ENCODE peak calls at places on chromosomes 11 and 22, in nine cellular contexts. One of them, this sample, is unnamed.

GRCh38 chr11:109123811-109124787 is 297.9 kb upstream of the C11orf87 start:
- DNase-seq in SJSA1: no peak
- DNase-seq in fibroblast of lung: no peak
- DNase-seq in CD4-positive, CD25-positive, alpha-beta regulatory T cell: no peak
- DNase-seq in mesendoderm: peak
- DNase-seq in neural progenitor cell: no peak
- DNase-seq in HCT116: no peak
- DNase-seq in adrenal gland: no peak
- DNase-seq in Karpas-422: no peak
- DNase-seq in this sample: no peak

GRCh38 chr22:49961601-49962011 is 1.0 kb downstream of the PIM3 start:
- DNase-seq in SJSA1: no peak
- DNase-seq in fibroblast of lung: no peak
- DNase-seq in CD4-positive, CD25-positive, alpha-beta regulatory T cell: peak
- DNase-seq in mesendoderm: no peak
- DNase-seq in neural progenitor cell: peak
- DNase-seq in HCT116: no peak
- DNase-seq in adrenal gland: no peak
- DNase-seq in Karpas-422: no peak
- DNase-seq in this sample: no peak

GRCh38 chr11:737366-737765 is 9.9 kb upstream of the TALDO1 start:
- DNase-seq in SJSA1: no peak
- DNase-seq in fibroblast of lung: no peak
- DNase-seq in CD4-positive, CD25-positive, alpha-beta regulatory T cell: no peak
- DNase-seq in mesendoderm: no peak
- DNase-seq in neural progenitor cell: no peak
- DNase-seq in HCT116: no peak
- DNase-seq in adrenal gland: no peak
- DNase-seq in Karpas-422: no peak
- DNase-seq in this sample: no peak

GRCh38 chr11:103978588-103979580 is 57.6 kb upstream of the DDI1 start:
- DNase-seq in SJSA1: no peak
- DNase-seq in fibroblast of lung: no peak
- DNase-seq in CD4-positive, CD25-positive, alpha-beta regulatory T cell: no peak
- DNase-seq in mesendoderm: no peak
- DNase-seq in neural progenitor cell: no peak
- DNase-seq in HCT116: no peak
- DNase-seq in adrenal gland: no peak
- DNase-seq in Karpas-422: no peak
- DNase-seq in this sample: no peak

GRCh38 chr22:38921801-38922200 is 35.6 kb upstream of the APOBEC3A start:
- DNase-seq in SJSA1: no peak
- DNase-seq in fibroblast of lung: no peak
- DNase-seq in CD4-positive, CD25-positive, alpha-beta regulatory T cell: no peak
- DNase-seq in mesendoderm: no peak
- DNase-seq in neural progenitor cell: no peak
- DNase-seq in HCT116: no peak
- DNase-seq in adrenal gland: no peak
- DNase-seq in Karpas-422: no peak
- DNase-seq in this sample: no peak

GRCh38 chr11:5234390-5234834 is at the start of gene HBD:
- DNase-seq in SJSA1: no peak
- DNase-seq in fibroblast of lung: peak
- DNase-seq in CD4-positive, CD25-positive, alpha-beta regulatory T cell: no peak
- DNase-seq in mesendoderm: no peak
- DNase-seq in neural progenitor cell: no peak
- DNase-seq in HCT116: no peak
- DNase-seq in adrenal gland: no peak
- DNase-seq in Karpas-422: no peak
- DNase-seq in this sample: no peak

GRCh38 chr11:114678125-114679036 is at the start of gene NXPE2:
- DNase-seq in SJSA1: peak
- DNase-seq in fibroblast of lung: no peak
- DNase-seq in CD4-positive, CD25-positive, alpha-beta regulatory T cell: no peak
- DNase-seq in mesendoderm: no peak
- DNase-seq in neural progenitor cell: no peak
- DNase-seq in HCT116: no peak
- DNase-seq in adrenal gland: no peak
- DNase-seq in Karpas-422: no peak
- DNase-seq in this sample: peak

GRCh38 chr11:61948505-61948904 is 1.6 kb upstream of the BEST1 start:
- DNase-seq in SJSA1: peak
- DNase-seq in fibroblast of lung: no peak
- DNase-seq in CD4-positive, CD25-positive, alpha-beta regulatory T cell: no peak
- DNase-seq in mesendoderm: no peak
- DNase-seq in neural progenitor cell: no peak
- DNase-seq in HCT116: no peak
- DNase-seq in adrenal gland: no peak
- DNase-seq in Karpas-422: no peak
- DNase-seq in this sample: no peak

GRCh38 chr11:128728767-128729587 is 35.1 kb downstream of the FLI1 start:
- DNase-seq in SJSA1: no peak
- DNase-seq in fibroblast of lung: no peak
- DNase-seq in CD4-positive, CD25-positive, alpha-beta regulatory T cell: peak
- DNase-seq in mesendoderm: no peak
- DNase-seq in neural progenitor cell: peak
- DNase-seq in HCT116: no peak
- DNase-seq in adrenal gland: no peak
- DNase-seq in Karpas-422: peak
- DNase-seq in this sample: no peak

GRCh38 chr11:124754309-124754708 is 2.3 kb upstream of the VSIG2 start:
- DNase-seq in SJSA1: no peak
- DNase-seq in fibroblast of lung: peak
- DNase-seq in CD4-positive, CD25-positive, alpha-beta regulatory T cell: no peak
- DNase-seq in mesendoderm: no peak
- DNase-seq in neural progenitor cell: no peak
- DNase-seq in HCT116: no peak
- DNase-seq in adrenal gland: no peak
- DNase-seq in Karpas-422: no peak
- DNase-seq in this sample: no peak

GRCh38 chr22:24146791-24147353 is 34.4 kb upstream of the SUSD2 start:
- DNase-seq in SJSA1: peak
- DNase-seq in fibroblast of lung: peak
- DNase-seq in CD4-positive, CD25-positive, alpha-beta regulatory T cell: no peak
- DNase-seq in mesendoderm: peak
- DNase-seq in neural progenitor cell: peak
- DNase-seq in HCT116: no peak
- DNase-seq in adrenal gland: peak
- DNase-seq in Karpas-422: no peak
- DNase-seq in this sample: no peak

GRCh38 chr11:128765571-128766530 is 72.0 kb downstream of the FLI1 start:
- DNase-seq in SJSA1: no peak
- DNase-seq in fibroblast of lung: no peak
- DNase-seq in CD4-positive, CD25-positive, alpha-beta regulatory T cell: no peak
- DNase-seq in mesendoderm: no peak
- DNase-seq in neural progenitor cell: no peak
- DNase-seq in HCT116: no peak
- DNase-seq in adrenal gland: no peak
- DNase-seq in Karpas-422: no peak
- DNase-seq in this sample: no peak

GRCh38 chr22:38824587-38824986 is 19.2 kb downstream of the NPTXR start:
- DNase-seq in SJSA1: peak
- DNase-seq in fibroblast of lung: peak
- DNase-seq in CD4-positive, CD25-positive, alpha-beta regulatory T cell: peak
- DNase-seq in mesendoderm: peak
- DNase-seq in neural progenitor cell: peak
- DNase-seq in HCT116: no peak
- DNase-seq in adrenal gland: peak
- DNase-seq in Karpas-422: peak
- DNase-seq in this sample: no peak

GRCh38 chr11:99148352-99148751 is 127.6 kb downstream of the CNTN5 start:
- DNase-seq in SJSA1: no peak
- DNase-seq in fibroblast of lung: no peak
- DNase-seq in CD4-positive, CD25-positive, alpha-beta regulatory T cell: no peak
- DNase-seq in mesendoderm: no peak
- DNase-seq in neural progenitor cell: no peak
- DNase-seq in HCT116: no peak
- DNase-seq in adrenal gland: no peak
- DNase-seq in Karpas-422: no peak
- DNase-seq in this sample: no peak

GRCh38 chr11:84136926-84137325 is 850.8 kb upstream of the CCDC90B start:
- DNase-seq in SJSA1: no peak
- DNase-seq in fibroblast of lung: no peak
- DNase-seq in CD4-positive, CD25-positive, alpha-beta regulatory T cell: no peak
- DNase-seq in mesendoderm: no peak
- DNase-seq in neural progenitor cell: no peak
- DNase-seq in HCT116: no peak
- DNase-seq in adrenal gland: no peak
- DNase-seq in Karpas-422: no peak
- DNase-seq in this sample: no peak

GRCh38 chr22:41875531-41876242 is 39.2 kb downstream of the SHISA8 start:
- DNase-seq in SJSA1: no peak
- DNase-seq in fibroblast of lung: no peak
- DNase-seq in CD4-positive, CD25-positive, alpha-beta regulatory T cell: no peak
- DNase-seq in mesendoderm: no peak
- DNase-seq in neural progenitor cell: no peak
- DNase-seq in HCT116: no peak
- DNase-seq in adrenal gland: no peak
- DNase-seq in Karpas-422: no peak
- DNase-seq in this sample: no peak

GRCh38 chr11:61907282-61907681 is 10.1 kb downstream of the RAB3IL1 start:
- DNase-seq in SJSA1: no peak
- DNase-seq in fibroblast of lung: no peak
- DNase-seq in CD4-positive, CD25-positive, alpha-beta regulatory T cell: no peak
- DNase-seq in mesendoderm: no peak
- DNase-seq in neural progenitor cell: peak
- DNase-seq in HCT116: no peak
- DNase-seq in adrenal gland: no peak
- DNase-seq in Karpas-422: no peak
- DNase-seq in this sample: no peak

DNA sequence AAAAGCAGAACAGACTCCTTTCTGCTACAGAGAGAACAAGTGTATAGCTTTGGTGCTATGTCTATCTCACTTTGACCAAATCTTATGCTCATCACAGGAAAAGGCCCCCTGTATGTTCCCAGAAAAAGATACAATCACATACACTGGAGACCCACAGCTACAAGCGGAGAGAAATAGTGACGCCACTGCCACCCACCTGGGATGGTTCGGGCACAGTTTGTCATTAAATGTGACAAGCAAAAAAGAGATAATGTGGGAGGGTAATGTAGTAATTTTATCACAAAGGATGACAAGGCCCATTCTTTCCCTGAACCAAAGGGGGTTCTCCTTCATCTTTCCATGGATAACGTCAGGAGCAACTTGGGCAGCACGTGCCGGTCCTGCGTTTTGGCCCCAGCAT is 32.0 kb downstream of the THOC5 start:
- DNase-seq in SJSA1: no peak
- DNase-seq in fibroblast of lung: no peak
- DNase-seq in CD4-positive, CD25-positive, alpha-beta regulatory T cell: no peak
- DNase-seq in mesendoderm: no peak
- DNase-seq in neural progenitor cell: no peak
- DNase-seq in HCT116: no peak
- DNase-seq in adrenal gland: no peak
- DNase-seq in Karpas-422: no peak
- DNase-seq in this sample: no peak
- H3K27ac ChIP-seq in SJSA1: no peak
- H3K27ac ChIP-seq in fibroblast of lung: no peak
- H3K27ac ChIP-seq in CD4-positive, CD25-positive, alpha-beta regulatory T cell: no peak
- H3K27ac ChIP-seq in mesendoderm: no peak
- H3K27ac ChIP-seq in neural progenitor cell: no peak
- H3K27ac ChIP-seq in HCT116: no peak
- H3K27ac ChIP-seq in adrenal gland: peak
- H3K27ac ChIP-seq in Karpas-422: no peak
- H3K27ac ChIP-seq in this sample: no peak

GRCh38 chr11:3832816-3833215 is 7.9 kb downstream of the RHOG start:
- DNase-seq in SJSA1: no peak
- DNase-seq in fibroblast of lung: no peak
- DNase-seq in CD4-positive, CD25-positive, alpha-beta regulatory T cell: no peak
- DNase-seq in mesendoderm: no peak
- DNase-seq in neural progenitor cell: no peak
- DNase-seq in HCT116: no peak
- DNase-seq in adrenal gland: no peak
- DNase-seq in Karpas-422: no peak
- DNase-seq in this sample: no peak
- H3K27ac ChIP-seq in SJSA1: no peak
- H3K27ac ChIP-seq in fibroblast of lung: no peak
- H3K27ac ChIP-seq in CD4-positive, CD25-positive, alpha-beta regulatory T cell: peak
- H3K27ac ChIP-seq in mesendoderm: no peak
- H3K27ac ChIP-seq in neural progenitor cell: no peak
- H3K27ac ChIP-seq in HCT116: no peak
- H3K27ac ChIP-seq in adrenal gland: peak
- H3K27ac ChIP-seq in Karpas-422: peak
- H3K27ac ChIP-seq in this sample: no peak

GRCh38 chr11:8178297-8178696 is 9.5 kb upstream of the RIC3 start:
- DNase-seq in SJSA1: no peak
- DNase-seq in fibroblast of lung: no peak
- DNase-seq in CD4-positive, CD25-positive, alpha-beta regulatory T cell: no peak
- DNase-seq in mesendoderm: peak
- DNase-seq in neural progenitor cell: peak
- DNase-seq in HCT116: no peak
- DNase-seq in adrenal gland: no peak
- DNase-seq in Karpas-422: peak
- DNase-seq in this sample: no peak

GRCh38 chr11:8186429-8186828 is 17.6 kb upstream of the RIC3 start:
- DNase-seq in SJSA1: no peak
- DNase-seq in fibroblast of lung: no peak
- DNase-seq in CD4-positive, CD25-positive, alpha-beta regulatory T cell: no peak
- DNase-seq in mesendoderm: no peak
- DNase-seq in neural progenitor cell: no peak
- DNase-seq in HCT116: no peak
- DNase-seq in adrenal gland: no peak
- DNase-seq in Karpas-422: no peak
- DNase-seq in this sample: no peak

GRCh38 chr11:8183136-8183535 is 14.3 kb upstream of the RIC3 start:
- DNase-seq in SJSA1: no peak
- DNase-seq in fibroblast of lung: no peak
- DNase-seq in CD4-positive, CD25-positive, alpha-beta regulatory T cell: no peak
- DNase-seq in mesendoderm: no peak
- DNase-seq in neural progenitor cell: no peak
- DNase-seq in HCT116: no peak
- DNase-seq in adrenal gland: no peak
- DNase-seq in Karpas-422: no peak
- DNase-seq in this sample: no peak

GRCh38 chr11:8180469-8180868 is 11.6 kb upstream of the RIC3 start:
- DNase-seq in SJSA1: no peak
- DNase-seq in fibroblast of lung: no peak
- DNase-seq in CD4-positive, CD25-positive, alpha-beta regulatory T cell: no peak
- DNase-seq in mesendoderm: no peak
- DNase-seq in neural progenitor cell: peak
- DNase-seq in HCT116: no peak
- DNase-seq in adrenal gland: no peak
- DNase-seq in Karpas-422: no peak
- DNase-seq in this sample: no peak
- H3K27ac ChIP-seq in SJSA1: no peak
- H3K27ac ChIP-seq in fibroblast of lung: no peak
- H3K27ac ChIP-seq in CD4-positive, CD25-positive, alpha-beta regulatory T cell: no peak
- H3K27ac ChIP-seq in mesendoderm: no peak
- H3K27ac ChIP-seq in neural progenitor cell: no peak
- H3K27ac ChIP-seq in HCT116: no peak
- H3K27ac ChIP-seq in adrenal gland: no peak
- H3K27ac ChIP-seq in Karpas-422: no peak
- H3K27ac ChIP-seq in this sample: no peak

DNA sequence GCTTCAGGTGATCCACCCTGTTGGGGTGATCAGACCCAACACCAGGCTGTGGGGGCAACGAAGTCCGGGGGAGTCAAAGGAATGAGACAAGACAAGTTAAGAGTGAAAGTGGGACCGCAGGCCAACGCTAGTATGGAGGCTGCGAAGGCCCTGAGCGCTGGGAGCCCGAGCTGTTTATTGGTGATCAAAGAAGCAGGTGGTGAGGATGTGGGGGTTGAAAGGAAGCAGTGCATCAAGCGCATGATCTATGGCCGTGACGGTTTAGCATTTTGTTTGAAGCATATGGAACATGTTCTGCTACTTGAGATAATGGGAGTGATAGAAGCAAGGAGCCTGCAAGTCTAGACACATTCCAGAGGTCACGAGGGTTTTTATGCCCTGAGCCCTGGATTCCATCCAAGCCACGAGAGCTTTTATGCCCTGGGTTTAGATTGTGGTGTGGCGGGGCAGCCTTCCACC is 49.5 kb downstream of the MCHR1 start:
- DNase-seq in SJSA1: no peak
- DNase-seq in fibroblast of lung: peak
- DNase-seq in CD4-positive, CD25-positive, alpha-beta regulatory T cell: peak
- DNase-seq in mesendoderm: peak
- DNase-seq in neural progenitor cell: no peak
- DNase-seq in HCT116: no peak
- DNase-seq in adrenal gland: no peak
- DNase-seq in Karpas-422: no peak
- DNase-seq in this sample: peak
- H3K27ac ChIP-seq in SJSA1: no peak
- H3K27ac ChIP-seq in fibroblast of lung: no peak
- H3K27ac ChIP-seq in CD4-positive, CD25-positive, alpha-beta regulatory T cell: peak
- H3K27ac ChIP-seq in mesendoderm: peak
- H3K27ac ChIP-seq in neural progenitor cell: no peak
- H3K27ac ChIP-seq in HCT116: no peak
- H3K27ac ChIP-seq in adrenal gland: no peak
- H3K27ac ChIP-seq in Karpas-422: no peak
- H3K27ac ChIP-seq in this sample: no peak

This sample was measured in epithelial cell of prostate.